ENCODE peak calls at places on chromosomes 6 and 20, in ten cellular contexts. L, K, M, V, H, N, G, T, W and E are unnamed samples. For H3K4me1, the result is how much of the 10 kb centered on the place peaks cover.

GRCh38 chr6:45647341-45648138 is 269.8 kb upstream of the SUPT3H start:
- DNase-seq in L (no peak), K (no peak), M (no peak), V (no peak), H (no peak), N (no peak), G (no peak), T (no peak), W (no peak), E (no peak)

GRCh38 chr6:38997128-38997761 is 51.3 kb upstream of the GLP1R start:
- DNase-seq in L (peak), K (no peak), M (peak), V (no peak), H (peak), N (peak), G (peak), T (no peak), W (no peak), E (no peak)

GRCh38 chr6:108541843-108542795 is 18.6 kb upstream of the FOXO3 start:
- DNase-seq in L (peak), K (peak), M (peak), V (peak), H (peak), N (peak), G (peak), T (no peak), W (peak), E (peak)

GRCh38 chr6:38064431-38064830 is 244.9 kb downstream of the ZFAND3 start:
- DNase-seq in L (no peak), K (no peak), M (no peak), V (no peak), H (no peak), N (no peak), G (no peak), T (no peak), W (no peak), E (no peak)

GRCh38 chr6:75472885-75473284 is 20.7 kb downstream of the FILIP1 start:
- DNase-seq in L (no peak), K (no peak), M (no peak), V (no peak), H (no peak), N (no peak), G (no peak), T (no peak), W (no peak), E (no peak)

GRCh38 chr6:79984261-79984660 is 20.2 kb upstream of the TTK start:
- DNase-seq in L (peak), K (no peak), M (no peak), V (peak), H (no peak), N (no peak), G (no peak), T (no peak), W (no peak), E (no peak)

GRCh38 chr6:35624341-35625070 is 64.2 kb downstream of the FKBP5 start:
- DNase-seq in L (peak), K (no peak), M (no peak), V (no peak), H (peak), N (no peak), G (no peak), T (no peak), W (no peak), E (no peak)

GRCh38 chr6:30725713-30726505 is 5.8 kb downstream of the TUBB start:
- DNase-seq in L (peak), K (no peak), M (no peak), V (no peak), H (peak), N (peak), G (no peak), T (no peak), W (no peak), E (no peak)

GRCh38 chr6:18997375-18997826 is 610.3 kb downstream of the RNF144B start:
- DNase-seq in L (peak), K (no peak), M (no peak), V (no peak), H (peak), N (peak), G (no peak), T (no peak), W (no peak), E (no peak)

GRCh38 chr20:13694420-13695150 is 55.9 kb upstream of the TASP1 start:
- DNase-seq in L (no peak), K (no peak), M (no peak), V (no peak), H (no peak), N (no peak), G (no peak), T (no peak), W (no peak), E (no peak)

GRCh38 chr20:63580796-63581461 is 6.9 kb upstream of the HELZ2 start:
- DNase-seq in L (peak), K (no peak), M (peak), V (peak), H (peak), N (peak), G (no peak), T (no peak), W (peak), E (peak)

GRCh38 chr6:154239392-154239791 is 117.2 kb downstream of the IPCEF1 start:
- DNase-seq in L (no peak), K (no peak), M (no peak), V (no peak), H (no peak), N (no peak), G (no peak), T (no peak), W (no peak), E (no peak)

GRCh38 chr20:10925767-10926166 is 252.0 kb upstream of the JAG1 start:
- DNase-seq in L (no peak), K (no peak), M (no peak), V (no peak), H (no peak), N (no peak), G (no peak), T (no peak), W (no peak), E (no peak)

GRCh38 chr6:131255911-131256310 is 120.6 kb downstream of the AKAP7 start:
- DNase-seq in L (no peak), K (no peak), M (no peak), V (no peak), H (no peak), N (no peak), G (no peak), T (no peak), W (no peak), E (no peak)

GRCh38 chr6:150759500-150759899 is 106.0 kb upstream of the MTHFD1L start:
- DNase-seq in L (no peak), K (no peak), M (no peak), V (no peak), H (no peak), N (no peak), G (no peak), T (no peak), W (no peak), E (no peak)

GRCh38 chr6:29631209-29631810 is 1.7 kb downstream of the GABBR1 start:
- DNase-seq in L (no peak), K (peak), M (no peak), V (no peak), H (no peak), N (peak), G (no peak), T (no peak), W (no peak), E (no peak)

GRCh38 chr6:42569102-42570028 is 5.5 kb downstream of the UBR2 start:
- DNase-seq in L (peak), K (no peak), M (no peak), V (no peak), H (no peak), N (peak), G (no peak), T (no peak), W (no peak), E (no peak)

GRCh38 chr6:144248470-144249301 is 36.4 kb upstream of the UTRN start:
- DNase-seq in L (no peak), K (no peak), M (no peak), V (no peak), H (no peak), N (no peak), G (no peak), T (no peak), W (no peak), E (no peak)

GRCh38 chr6:5989141-5989723 is 17.5 kb downstream of the NRN1 start:
- DNase-seq in L (no peak), K (no peak), M (no peak), V (no peak), H (no peak), N (no peak), G (no peak), T (no peak), W (no peak), E (no peak)

GRCh38 chr6:161137839-161138544 is 135.9 kb downstream of the AGPAT4 start:
- DNase-seq in L (no peak), K (no peak), M (no peak), V (no peak), H (no peak), N (no peak), G (no peak), T (peak), W (no peak), E (no peak)

GRCh38 chr6:157946865-157947532 is 34.7 kb upstream of the SYNJ2 start:
- DNase-seq in L (peak), K (no peak), M (no peak), V (no peak), H (peak), N (peak), G (no peak), T (peak), W (no peak), E (no peak)

GRCh38 chr6:3405679-3406078 is 51.2 kb downstream of the SLC22A23 start:
- DNase-seq in L (peak), K (no peak), M (no peak), V (no peak), H (no peak), N (no peak), G (no peak), T (no peak), W (peak), E (no peak)

GRCh38 chr6:16276991-16277981 is 38.9 kb downstream of the GMPR start:
- DNase-seq in L (peak), K (peak), M (peak), V (peak), H (peak), N (peak), G (peak), T (no peak), W (peak), E (peak)

GRCh38 chr6:73739097-73739496 is 43.1 kb downstream of the CD109 start:
- DNase-seq in L (peak), K (no peak), M (no peak), V (no peak), H (peak), N (peak), G (no peak), T (no peak), W (no peak), E (no peak)

GRCh38 chr6:112286010-112286409 is 31.6 kb upstream of the LAMA4 start:
- DNase-seq in L (no peak), K (no peak), M (no peak), V (no peak), H (peak), N (no peak), G (no peak), T (no peak), W (no peak), E (no peak)

GRCh38 chr20:21143194-21143890 is 17.5 kb downstream of the KIZ start:
- DNase-seq in L (no peak), K (no peak), M (no peak), V (no peak), H (peak), N (no peak), G (no peak), T (no peak), W (no peak), E (no peak)

GRCh38 chr6:134288538-134289203 is 29.2 kb downstream of the SGK1 start:
- DNase-seq in L (peak), K (no peak), M (no peak), V (no peak), H (no peak), N (no peak), G (no peak), T (no peak), W (no peak), E (no peak)

GRCh38 chr6:107539409-107539808 is 49.5 kb downstream of the SOBP start:
- DNase-seq in L (peak), K (no peak), M (no peak), V (no peak), H (peak), N (peak), G (no peak), T (peak), W (no peak), E (no peak)

GRCh38 chr6:148523551-148523950 is 180.9 kb downstream of the SASH1 start:
- DNase-seq in L (no peak), K (no peak), M (no peak), V (no peak), H (no peak), N (no peak), G (no peak), T (no peak), W (no peak), E (no peak)

GRCh38 chr6:73455865-73456629 is 4.0 kb upstream of the CGAS start:
- DNase-seq in L (peak), K (no peak), M (no peak), V (no peak), H (no peak), N (peak), G (no peak), T (no peak), W (peak), E (no peak)

GRCh38 chr6:16767765-16768514 is 6.7 kb upstream of the ATXN1 start:
- DNase-seq in L (no peak), K (no peak), M (no peak), V (no peak), H (no peak), N (no peak), G (no peak), T (no peak), W (no peak), E (no peak)

GRCh38 chr6:119322715-119323350 is 26.7 kb downstream of the MAN1A1 start:
- DNase-seq in L (no peak), K (no peak), M (no peak), V (no peak), H (no peak), N (no peak), G (no peak), T (no peak), W (no peak), E (no peak)

GRCh38 chr20:63536241-63536977 is 767 bp downstream of the PTK6 start:
- DNase-seq in L (peak), K (peak), M (peak), V (peak), H (peak), N (no peak), G (no peak), T (no peak), W (no peak), E (no peak)

GRCh38 chr20:21548390-21549035 is 34.6 kb upstream of the NKX2-2 start:
- DNase-seq in L (no peak), K (no peak), M (no peak), V (no peak), H (no peak), N (no peak), G (no peak), T (no peak), W (no peak), E (no peak)

GRCh38 chr6:17705778-17706579 is 746 bp downstream of the NUP153 start:
- DNase-seq in L (peak), K (peak), M (peak), V (peak), H (peak), N (peak), G (no peak), T (peak), W (peak), E (peak)

GRCh38 chr20:2671977-2672376 is 8.0 kb upstream of the IDH3B start:
- DNase-seq in L (peak), K (no peak), M (no peak), V (no peak), H (no peak), N (no peak), G (no peak), T (no peak), W (peak), E (no peak)

GRCh38 chr20:38126146-38126912 is 38.7 kb downstream of the TGM2 start:
- DNase-seq in L (no peak), K (peak), M (peak), V (no peak), H (no peak), N (peak), G (no peak), T (no peak), W (peak), E (no peak)
- TF ChIP-seq EP300 in L (no peak), K (no peak), M (no peak), V (no peak), H (no peak), N (no peak), G (no peak), T (no peak), W (no peak), E (no peak)

DNA sequence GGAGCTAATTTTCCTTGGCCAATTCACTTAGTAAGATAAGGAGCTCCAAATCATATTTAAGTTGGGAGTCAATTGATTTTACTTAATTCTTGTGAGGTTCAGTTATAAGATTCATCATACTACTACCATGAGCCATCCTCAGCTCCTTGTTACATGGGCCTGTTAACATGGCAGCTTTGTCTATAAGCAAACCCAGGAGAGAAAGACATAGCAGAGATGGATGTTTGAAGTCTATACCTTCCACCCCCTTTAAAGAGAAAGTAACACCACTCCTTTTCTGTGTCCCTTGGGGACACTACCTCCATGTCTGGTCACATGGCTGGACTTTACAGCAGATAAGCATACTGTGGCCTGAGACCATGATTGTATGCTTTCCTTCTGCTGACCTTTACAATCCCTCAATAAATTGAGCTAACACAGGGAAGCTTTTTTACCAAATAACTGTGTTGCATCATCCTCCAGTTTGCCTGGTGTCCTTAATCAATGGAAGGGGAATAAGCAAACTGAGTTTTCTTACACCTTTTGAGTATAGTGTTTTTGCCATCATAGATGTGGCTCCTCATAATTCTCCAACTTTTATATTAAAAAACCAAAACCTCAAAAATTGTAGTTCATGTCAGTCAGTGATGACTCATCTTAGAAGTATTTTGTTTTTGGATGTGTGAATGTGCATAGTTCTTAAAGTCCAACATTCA is 9.8 kb upstream of the ZNFX1 start:
- DNase-seq in L (no peak), K (no peak), M (no peak), V (no peak), H (no peak), N (peak), G (no peak), T (no peak), W (no peak), E (no peak)
- H3K4me1 ChIP-seq in L (half or more), K (under half), M (under half), V (under half), H (under half), N (under half), G (under half), T (under half), W (under half), E (under half)

GRCh38 chr20:47152078-47152477 is 204.4 kb downstream of the ZMYND8 start:
- DNase-seq in L (no peak), K (no peak), M (no peak), V (no peak), H (no peak), N (no peak), G (no peak), T (no peak), W (peak), E (no peak)

GRCh38 chr20:47159166-47159565 is 197.3 kb downstream of the ZMYND8 start:
- DNase-seq in L (no peak), K (no peak), M (no peak), V (no peak), H (no peak), N (no peak), G (no peak), T (no peak), W (no peak), E (no peak)

GRCh38 chr20:47160240-47160639 is 196.3 kb downstream of the ZMYND8 start:
- DNase-seq in L (no peak), K (no peak), M (no peak), V (no peak), H (no peak), N (no peak), G (no peak), T (no peak), W (peak), E (no peak)

GRCh38 chr20:47154089-47154488 is 202.4 kb downstream of the ZMYND8 start:
- DNase-seq in L (no peak), K (no peak), M (no peak), V (no peak), H (no peak), N (no peak), G (no peak), T (no peak), W (peak), E (no peak)

DNA sequence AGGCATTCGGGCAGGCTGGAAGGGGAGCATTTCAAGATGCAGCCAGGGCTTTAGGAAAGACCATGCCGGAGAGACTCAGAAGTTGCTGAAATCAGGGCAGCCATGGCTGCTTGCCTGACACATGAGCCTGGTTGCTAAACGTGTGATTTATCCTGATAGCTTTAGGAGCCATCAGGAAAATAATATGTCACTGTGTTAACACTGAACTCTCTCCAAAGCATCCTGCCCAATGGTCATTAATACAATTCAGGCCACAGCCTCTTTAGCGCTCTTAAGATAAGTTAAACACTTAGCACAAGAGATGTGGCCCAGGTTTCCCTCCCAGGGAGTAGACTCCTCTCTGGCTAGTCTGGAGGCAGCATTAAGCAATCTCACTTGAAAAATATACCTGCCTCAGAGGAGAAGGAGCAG is 200.1 kb downstream of the ZMYND8 start:
- DNase-seq in L (no peak), K (no peak), M (no peak), V (no peak), H (no peak), N (no peak), G (no peak), T (no peak), W (peak), E (no peak)
- H3K4me3 ChIP-seq in L (no peak), K (no peak), M (no peak), V (no peak), H (no peak), N (no peak), G (no peak), T (no peak), W (no peak), E (no peak)

DNA sequence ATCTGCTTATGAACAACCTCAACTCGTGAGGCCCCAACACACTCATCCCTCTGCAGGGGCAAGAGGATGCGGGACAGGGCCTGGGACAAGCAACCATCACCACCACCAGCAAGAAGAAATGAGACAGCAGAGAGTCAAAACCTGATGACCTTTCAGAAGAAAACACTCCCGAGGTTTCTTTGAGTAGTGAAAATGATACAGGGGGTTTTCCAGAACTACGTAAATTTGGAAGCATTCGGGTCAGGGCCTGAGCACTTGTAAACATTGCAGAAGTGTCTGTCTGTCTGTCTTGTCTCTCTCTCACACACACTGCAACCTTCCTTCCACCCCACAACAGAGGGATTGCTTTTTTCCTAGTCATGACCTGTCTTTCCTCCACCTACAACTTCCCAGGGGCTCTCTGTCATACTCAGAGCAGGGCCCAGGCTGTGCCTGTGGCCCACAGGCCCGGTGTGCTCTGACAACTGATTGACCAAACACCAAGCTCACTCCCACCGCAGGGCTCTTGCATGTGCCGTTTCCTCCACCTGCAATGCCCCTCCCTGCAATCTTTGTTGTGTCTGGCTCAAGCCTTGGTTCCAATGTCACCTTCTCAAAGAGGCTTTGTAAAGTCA is 90.9 kb downstream of the BMP7 start:
- DNase-seq in L (no peak), K (no peak), M (no peak), V (no peak), H (no peak), N (no peak), G (no peak), T (no peak), W (no peak), E (no peak)
- TF ChIP-seq EP300 in L (no peak), K (no peak), M (no peak), V (no peak), H (no peak), N (no peak), G (no peak), T (no peak), W (no peak), E (no peak)